ENCODE peak calls at places on chromosome 15, in seven cellular contexts. One of them, this sample, is unnamed.

GRCh38 chr15:99507016-99507731 is 58.6 kb upstream of the MEF2A start:
- DNase-seq in AG04450: peak; percentile 73
- DNase-seq in HFFc6: no peak
- DNase-seq in activated CD4-positive, alpha-beta T cell treated with anti-CD3 and anti-CD28 coated beads, Interleukin-2, amount 50 U/mL, for 1 hour: no peak
- DNase-seq in mesothelial cell of epicardium: no peak
- DNase-seq in GF-D8: no peak
- DNase-seq in activated naive CD8-positive, alpha-beta T cell treated with anti-CD3 and anti-CD28 coated beads, Interleukin-2, amount 10 ng/mL, durations not matched to agents 7 days and 5 days: no peak
- DNase-seq in this sample: no peak

GRCh38 chr15:77352932-77353331 is 67.0 kb downstream of the PEAK1 start:
- DNase-seq in AG04450: no peak
- DNase-seq in HFFc6: no peak
- DNase-seq in activated CD4-positive, alpha-beta T cell treated with anti-CD3 and anti-CD28 coated beads, Interleukin-2, amount 50 U/mL, for 1 hour: no peak
- DNase-seq in mesothelial cell of epicardium: no peak
- DNase-seq in GF-D8: no peak
- DNase-seq in activated naive CD8-positive, alpha-beta T cell treated with anti-CD3 and anti-CD28 coated beads, Interleukin-2, amount 10 ng/mL, durations not matched to agents 7 days and 5 days: no peak
- DNase-seq in this sample: no peak

GRCh38 chr15:82971223-82971984 is 14.6 kb upstream of the RAMAC start:
- DNase-seq in AG04450: no peak
- DNase-seq in HFFc6: no peak
- DNase-seq in activated CD4-positive, alpha-beta T cell treated with anti-CD3 and anti-CD28 coated beads, Interleukin-2, amount 50 U/mL, for 1 hour: no peak
- DNase-seq in mesothelial cell of epicardium: no peak
- DNase-seq in GF-D8: no peak
- DNase-seq in activated naive CD8-positive, alpha-beta T cell treated with anti-CD3 and anti-CD28 coated beads, Interleukin-2, amount 10 ng/mL, durations not matched to agents 7 days and 5 days: no peak
- DNase-seq in this sample: no peak

GRCh38 chr15:66720206-66721010 is 18.4 kb downstream of the SMAD6 start:
- DNase-seq in AG04450: no peak
- DNase-seq in HFFc6: peak; percentile 77
- DNase-seq in activated CD4-positive, alpha-beta T cell treated with anti-CD3 and anti-CD28 coated beads, Interleukin-2, amount 50 U/mL, for 1 hour: no peak
- DNase-seq in mesothelial cell of epicardium: no peak
- DNase-seq in GF-D8: peak; percentile 65
- DNase-seq in activated naive CD8-positive, alpha-beta T cell treated with anti-CD3 and anti-CD28 coated beads, Interleukin-2, amount 10 ng/mL, durations not matched to agents 7 days and 5 days: peak; percentile 56
- DNase-seq in this sample: no peak

GRCh38 chr15:70412717-70413266 is 315.1 kb upstream of the TLE3 start:
- DNase-seq in AG04450: no peak
- DNase-seq in HFFc6: no peak
- DNase-seq in activated CD4-positive, alpha-beta T cell treated with anti-CD3 and anti-CD28 coated beads, Interleukin-2, amount 50 U/mL, for 1 hour: no peak
- DNase-seq in mesothelial cell of epicardium: peak; percentile 25
- DNase-seq in GF-D8: no peak
- DNase-seq in activated naive CD8-positive, alpha-beta T cell treated with anti-CD3 and anti-CD28 coated beads, Interleukin-2, amount 10 ng/mL, durations not matched to agents 7 days and 5 days: no peak
- DNase-seq in this sample: no peak

GRCh38 chr15:72970965-72971746 is 81.1 kb upstream of the NEO1 start:
- DNase-seq in AG04450: no peak
- DNase-seq in HFFc6: no peak
- DNase-seq in activated CD4-positive, alpha-beta T cell treated with anti-CD3 and anti-CD28 coated beads, Interleukin-2, amount 50 U/mL, for 1 hour: no peak
- DNase-seq in mesothelial cell of epicardium: no peak
- DNase-seq in GF-D8: no peak
- DNase-seq in activated naive CD8-positive, alpha-beta T cell treated with anti-CD3 and anti-CD28 coated beads, Interleukin-2, amount 10 ng/mL, durations not matched to agents 7 days and 5 days: no peak
- DNase-seq in this sample: no peak

GRCh38 chr15:94083467-94083991 is 147.8 kb upstream of the MCTP2 start:
- DNase-seq in AG04450: peak; percentile 29
- DNase-seq in HFFc6: peak; percentile 49
- DNase-seq in activated CD4-positive, alpha-beta T cell treated with anti-CD3 and anti-CD28 coated beads, Interleukin-2, amount 50 U/mL, for 1 hour: no peak
- DNase-seq in mesothelial cell of epicardium: no peak
- DNase-seq in GF-D8: no peak
- DNase-seq in activated naive CD8-positive, alpha-beta T cell treated with anti-CD3 and anti-CD28 coated beads, Interleukin-2, amount 10 ng/mL, durations not matched to agents 7 days and 5 days: no peak
- DNase-seq in this sample: no peak

GRCh38 chr15:41417418-41417811 is 520 bp downstream of the RTF1 start:
- DNase-seq in AG04450: no peak
- DNase-seq in HFFc6: no peak
- DNase-seq in activated CD4-positive, alpha-beta T cell treated with anti-CD3 and anti-CD28 coated beads, Interleukin-2, amount 50 U/mL, for 1 hour: peak; percentile 32
- DNase-seq in mesothelial cell of epicardium: no peak
- DNase-seq in GF-D8: no peak
- DNase-seq in activated naive CD8-positive, alpha-beta T cell treated with anti-CD3 and anti-CD28 coated beads, Interleukin-2, amount 10 ng/mL, durations not matched to agents 7 days and 5 days: no peak
- DNase-seq in this sample: no peak

GRCh38 chr15:89492934-89493631 is 3.3 kb downstream of the RHCG start:
- DNase-seq in AG04450: no peak
- DNase-seq in HFFc6: no peak
- DNase-seq in activated CD4-positive, alpha-beta T cell treated with anti-CD3 and anti-CD28 coated beads, Interleukin-2, amount 50 U/mL, for 1 hour: no peak
- DNase-seq in mesothelial cell of epicardium: no peak
- DNase-seq in GF-D8: no peak
- DNase-seq in activated naive CD8-positive, alpha-beta T cell treated with anti-CD3 and anti-CD28 coated beads, Interleukin-2, amount 10 ng/mL, durations not matched to agents 7 days and 5 days: peak; percentile 10
- DNase-seq in this sample: no peak

GRCh38 chr15:70065006-70065722 is 32.6 kb downstream of the TLE3 start:
- DNase-seq in AG04450: no peak
- DNase-seq in HFFc6: no peak
- DNase-seq in activated CD4-positive, alpha-beta T cell treated with anti-CD3 and anti-CD28 coated beads, Interleukin-2, amount 50 U/mL, for 1 hour: no peak
- DNase-seq in mesothelial cell of epicardium: no peak
- DNase-seq in GF-D8: no peak
- DNase-seq in activated naive CD8-positive, alpha-beta T cell treated with anti-CD3 and anti-CD28 coated beads, Interleukin-2, amount 10 ng/mL, durations not matched to agents 7 days and 5 days: no peak
- DNase-seq in this sample: no peak

GRCh38 chr15:88262064-88262463 is 5.5 kb upstream of the NTRK3 start:
- DNase-seq in AG04450: no peak
- DNase-seq in HFFc6: no peak
- DNase-seq in activated CD4-positive, alpha-beta T cell treated with anti-CD3 and anti-CD28 coated beads, Interleukin-2, amount 50 U/mL, for 1 hour: no peak
- DNase-seq in mesothelial cell of epicardium: no peak
- DNase-seq in GF-D8: no peak
- DNase-seq in activated naive CD8-positive, alpha-beta T cell treated with anti-CD3 and anti-CD28 coated beads, Interleukin-2, amount 10 ng/mL, durations not matched to agents 7 days and 5 days: no peak
- DNase-seq in this sample: no peak

GRCh38 chr15:88648357-88649214 is 9.8 kb downstream of the ISG20 start:
- DNase-seq in AG04450: no peak
- DNase-seq in HFFc6: no peak
- DNase-seq in activated CD4-positive, alpha-beta T cell treated with anti-CD3 and anti-CD28 coated beads, Interleukin-2, amount 50 U/mL, for 1 hour: no peak
- DNase-seq in mesothelial cell of epicardium: peak; percentile 25
- DNase-seq in GF-D8: no peak
- DNase-seq in activated naive CD8-positive, alpha-beta T cell treated with anti-CD3 and anti-CD28 coated beads, Interleukin-2, amount 10 ng/mL, durations not matched to agents 7 days and 5 days: no peak
- DNase-seq in this sample: no peak

GRCh38 chr15:89880727-89881126 is 13.1 kb downstream of the AP3S2 start:
- DNase-seq in AG04450: no peak
- DNase-seq in HFFc6: no peak
- DNase-seq in activated CD4-positive, alpha-beta T cell treated with anti-CD3 and anti-CD28 coated beads, Interleukin-2, amount 50 U/mL, for 1 hour: no peak
- DNase-seq in mesothelial cell of epicardium: no peak
- DNase-seq in GF-D8: no peak
- DNase-seq in activated naive CD8-positive, alpha-beta T cell treated with anti-CD3 and anti-CD28 coated beads, Interleukin-2, amount 10 ng/mL, durations not matched to agents 7 days and 5 days: no peak
- DNase-seq in this sample: no peak

GRCh38 chr15:29032776-29033175 is 147.0 kb downstream of the APBA2 start:
- DNase-seq in AG04450: no peak
- DNase-seq in HFFc6: no peak
- DNase-seq in activated CD4-positive, alpha-beta T cell treated with anti-CD3 and anti-CD28 coated beads, Interleukin-2, amount 50 U/mL, for 1 hour: no peak
- DNase-seq in mesothelial cell of epicardium: no peak
- DNase-seq in GF-D8: no peak
- DNase-seq in activated naive CD8-positive, alpha-beta T cell treated with anti-CD3 and anti-CD28 coated beads, Interleukin-2, amount 10 ng/mL, durations not matched to agents 7 days and 5 days: no peak
- DNase-seq in this sample: no peak

GRCh38 chr15:68553994-68554715 is 24.6 kb upstream of the CORO2B start:
- DNase-seq in AG04450: peak; percentile 18
- DNase-seq in HFFc6: peak; percentile 41
- DNase-seq in activated CD4-positive, alpha-beta T cell treated with anti-CD3 and anti-CD28 coated beads, Interleukin-2, amount 50 U/mL, for 1 hour: peak; percentile 60
- DNase-seq in mesothelial cell of epicardium: peak; percentile 85
- DNase-seq in GF-D8: no peak
- DNase-seq in activated naive CD8-positive, alpha-beta T cell treated with anti-CD3 and anti-CD28 coated beads, Interleukin-2, amount 10 ng/mL, durations not matched to agents 7 days and 5 days: peak; percentile 57
- DNase-seq in this sample: peak; percentile 20

GRCh38 chr15:79953951-79954444 is 17.0 kb downstream of the BCL2A1 start:
- DNase-seq in AG04450: peak; percentile 63
- DNase-seq in HFFc6: no peak
- DNase-seq in activated CD4-positive, alpha-beta T cell treated with anti-CD3 and anti-CD28 coated beads, Interleukin-2, amount 50 U/mL, for 1 hour: no peak
- DNase-seq in mesothelial cell of epicardium: no peak
- DNase-seq in GF-D8: peak; percentile 42
- DNase-seq in activated naive CD8-positive, alpha-beta T cell treated with anti-CD3 and anti-CD28 coated beads, Interleukin-2, amount 10 ng/mL, durations not matched to agents 7 days and 5 days: no peak
- DNase-seq in this sample: no peak

GRCh38 chr15:67067161-67067853 is 1.9 kb downstream of the SMAD3 start:
- DNase-seq in AG04450: no peak
- DNase-seq in HFFc6: no peak
- DNase-seq in activated CD4-positive, alpha-beta T cell treated with anti-CD3 and anti-CD28 coated beads, Interleukin-2, amount 50 U/mL, for 1 hour: no peak
- DNase-seq in mesothelial cell of epicardium: peak; percentile 53
- DNase-seq in GF-D8: no peak
- DNase-seq in activated naive CD8-positive, alpha-beta T cell treated with anti-CD3 and anti-CD28 coated beads, Interleukin-2, amount 10 ng/mL, durations not matched to agents 7 days and 5 days: peak; percentile 45
- DNase-seq in this sample: no peak

GRCh38 chr15:70200511-70200991 is 102.8 kb upstream of the TLE3 start:
- DNase-seq in AG04450: no peak
- DNase-seq in HFFc6: no peak
- DNase-seq in activated CD4-positive, alpha-beta T cell treated with anti-CD3 and anti-CD28 coated beads, Interleukin-2, amount 50 U/mL, for 1 hour: no peak
- DNase-seq in mesothelial cell of epicardium: no peak
- DNase-seq in GF-D8: peak; percentile 96
- DNase-seq in activated naive CD8-positive, alpha-beta T cell treated with anti-CD3 and anti-CD28 coated beads, Interleukin-2, amount 10 ng/mL, durations not matched to agents 7 days and 5 days: no peak
- DNase-seq in this sample: no peak

GRCh38 chr15:37112171-37112570 is 11.8 kb upstream of the MEIS2 start:
- DNase-seq in AG04450: no peak
- DNase-seq in HFFc6: no peak
- DNase-seq in activated CD4-positive, alpha-beta T cell treated with anti-CD3 and anti-CD28 coated beads, Interleukin-2, amount 50 U/mL, for 1 hour: no peak
- DNase-seq in mesothelial cell of epicardium: no peak
- DNase-seq in GF-D8: no peak
- DNase-seq in activated naive CD8-positive, alpha-beta T cell treated with anti-CD3 and anti-CD28 coated beads, Interleukin-2, amount 10 ng/mL, durations not matched to agents 7 days and 5 days: no peak
- DNase-seq in this sample: no peak

GRCh38 chr15:31484986-31485385 is 158.4 kb downstream of the KLF13 start:
- DNase-seq in AG04450: no peak
- DNase-seq in HFFc6: no peak
- DNase-seq in activated CD4-positive, alpha-beta T cell treated with anti-CD3 and anti-CD28 coated beads, Interleukin-2, amount 50 U/mL, for 1 hour: no peak
- DNase-seq in mesothelial cell of epicardium: peak; percentile 31
- DNase-seq in GF-D8: no peak
- DNase-seq in activated naive CD8-positive, alpha-beta T cell treated with anti-CD3 and anti-CD28 coated beads, Interleukin-2, amount 10 ng/mL, durations not matched to agents 7 days and 5 days: no peak
- DNase-seq in this sample: no peak

GRCh38 chr15:70704166-70704565 is 59.2 kb downstream of the UACA start:
- DNase-seq in AG04450: no peak
- DNase-seq in HFFc6: no peak
- DNase-seq in activated CD4-positive, alpha-beta T cell treated with anti-CD3 and anti-CD28 coated beads, Interleukin-2, amount 50 U/mL, for 1 hour: no peak
- DNase-seq in mesothelial cell of epicardium: no peak
- DNase-seq in GF-D8: no peak
- DNase-seq in activated naive CD8-positive, alpha-beta T cell treated with anti-CD3 and anti-CD28 coated beads, Interleukin-2, amount 10 ng/mL, durations not matched to agents 7 days and 5 days: no peak
- DNase-seq in this sample: no peak

GRCh38 chr15:85973584-85974347 is 105.9 kb upstream of the AGBL1 start:
- DNase-seq in AG04450: no peak
- DNase-seq in HFFc6: no peak
- DNase-seq in activated CD4-positive, alpha-beta T cell treated with anti-CD3 and anti-CD28 coated beads, Interleukin-2, amount 50 U/mL, for 1 hour: no peak
- DNase-seq in mesothelial cell of epicardium: no peak
- DNase-seq in GF-D8: no peak
- DNase-seq in activated naive CD8-positive, alpha-beta T cell treated with anti-CD3 and anti-CD28 coated beads, Interleukin-2, amount 10 ng/mL, durations not matched to agents 7 days and 5 days: no peak
- DNase-seq in this sample: no peak

GRCh38 chr15:67105991-67106763 is 40.8 kb downstream of the SMAD3 start:
- DNase-seq in AG04450: no peak
- DNase-seq in HFFc6: no peak
- DNase-seq in activated CD4-positive, alpha-beta T cell treated with anti-CD3 and anti-CD28 coated beads, Interleukin-2, amount 50 U/mL, for 1 hour: no peak
- DNase-seq in mesothelial cell of epicardium: no peak
- DNase-seq in GF-D8: no peak
- DNase-seq in activated naive CD8-positive, alpha-beta T cell treated with anti-CD3 and anti-CD28 coated beads, Interleukin-2, amount 10 ng/mL, durations not matched to agents 7 days and 5 days: no peak
- DNase-seq in this sample: no peak

GRCh38 chr15:91491131-91491950 is 362.2 kb upstream of the SLCO3A1 start:
- DNase-seq in AG04450: no peak
- DNase-seq in HFFc6: peak; percentile 65
- DNase-seq in activated CD4-positive, alpha-beta T cell treated with anti-CD3 and anti-CD28 coated beads, Interleukin-2, amount 50 U/mL, for 1 hour: no peak
- DNase-seq in mesothelial cell of epicardium: no peak
- DNase-seq in GF-D8: no peak
- DNase-seq in activated naive CD8-positive, alpha-beta T cell treated with anti-CD3 and anti-CD28 coated beads, Interleukin-2, amount 10 ng/mL, durations not matched to agents 7 days and 5 days: no peak
- DNase-seq in this sample: peak; percentile 11

GRCh38 chr15:33968224-33968623 is at the start of gene CHRM5:
- DNase-seq in AG04450: no peak
- DNase-seq in HFFc6: no peak
- DNase-seq in activated CD4-positive, alpha-beta T cell treated with anti-CD3 and anti-CD28 coated beads, Interleukin-2, amount 50 U/mL, for 1 hour: no peak
- DNase-seq in mesothelial cell of epicardium: no peak
- DNase-seq in GF-D8: no peak
- DNase-seq in activated naive CD8-positive, alpha-beta T cell treated with anti-CD3 and anti-CD28 coated beads, Interleukin-2, amount 10 ng/mL, durations not matched to agents 7 days and 5 days: no peak
- DNase-seq in this sample: no peak

GRCh38 chr15:59334063-59334415 is 38.6 kb downstream of the MYO1E start:
- DNase-seq in AG04450: no peak
- DNase-seq in HFFc6: no peak
- DNase-seq in activated CD4-positive, alpha-beta T cell treated with anti-CD3 and anti-CD28 coated beads, Interleukin-2, amount 50 U/mL, for 1 hour: no peak
- DNase-seq in mesothelial cell of epicardium: no peak
- DNase-seq in GF-D8: no peak
- DNase-seq in activated naive CD8-positive, alpha-beta T cell treated with anti-CD3 and anti-CD28 coated beads, Interleukin-2, amount 10 ng/mL, durations not matched to agents 7 days and 5 days: no peak
- DNase-seq in this sample: no peak

GRCh38 chr15:59284768-59285368 is 78.2 kb downstream of the LDHAL6B start:
- DNase-seq in AG04450: no peak
- DNase-seq in HFFc6: no peak
- DNase-seq in activated CD4-positive, alpha-beta T cell treated with anti-CD3 and anti-CD28 coated beads, Interleukin-2, amount 50 U/mL, for 1 hour: no peak
- DNase-seq in mesothelial cell of epicardium: no peak
- DNase-seq in GF-D8: no peak
- DNase-seq in activated naive CD8-positive, alpha-beta T cell treated with anti-CD3 and anti-CD28 coated beads, Interleukin-2, amount 10 ng/mL, durations not matched to agents 7 days and 5 days: no peak
- DNase-seq in this sample: no peak

GRCh38 chr15:38207591-38207990 is 45.0 kb upstream of the SPRED1 start:
- DNase-seq in AG04450: no peak
- DNase-seq in HFFc6: peak; percentile 3
- DNase-seq in activated CD4-positive, alpha-beta T cell treated with anti-CD3 and anti-CD28 coated beads, Interleukin-2, amount 50 U/mL, for 1 hour: no peak
- DNase-seq in mesothelial cell of epicardium: no peak
- DNase-seq in GF-D8: no peak
- DNase-seq in activated naive CD8-positive, alpha-beta T cell treated with anti-CD3 and anti-CD28 coated beads, Interleukin-2, amount 10 ng/mL, durations not matched to agents 7 days and 5 days: no peak
- DNase-seq in this sample: no peak

GRCh38 chr15:91268510-91268909 is 168.5 kb downstream of the SV2B start:
- DNase-seq in AG04450: no peak
- DNase-seq in HFFc6: no peak
- DNase-seq in activated CD4-positive, alpha-beta T cell treated with anti-CD3 and anti-CD28 coated beads, Interleukin-2, amount 50 U/mL, for 1 hour: no peak
- DNase-seq in mesothelial cell of epicardium: no peak
- DNase-seq in GF-D8: no peak
- DNase-seq in activated naive CD8-positive, alpha-beta T cell treated with anti-CD3 and anti-CD28 coated beads, Interleukin-2, amount 10 ng/mL, durations not matched to agents 7 days and 5 days: no peak
- DNase-seq in this sample: no peak

GRCh38 chr15:89165677-89166076 is 55.7 kb downstream of the RLBP1 start:
- DNase-seq in AG04450: no peak
- DNase-seq in HFFc6: no peak
- DNase-seq in activated CD4-positive, alpha-beta T cell treated with anti-CD3 and anti-CD28 coated beads, Interleukin-2, amount 50 U/mL, for 1 hour: no peak
- DNase-seq in mesothelial cell of epicardium: no peak
- DNase-seq in GF-D8: no peak
- DNase-seq in activated naive CD8-positive, alpha-beta T cell treated with anti-CD3 and anti-CD28 coated beads, Interleukin-2, amount 10 ng/mL, durations not matched to agents 7 days and 5 days: no peak
- DNase-seq in this sample: no peak

GRCh38 chr15:69813881-69814280 is 283.8 kb downstream of the TLE3 start:
- DNase-seq in AG04450: no peak
- DNase-seq in HFFc6: no peak
- DNase-seq in activated CD4-positive, alpha-beta T cell treated with anti-CD3 and anti-CD28 coated beads, Interleukin-2, amount 50 U/mL, for 1 hour: no peak
- DNase-seq in mesothelial cell of epicardium: no peak
- DNase-seq in GF-D8: no peak
- DNase-seq in activated naive CD8-positive, alpha-beta T cell treated with anti-CD3 and anti-CD28 coated beads, Interleukin-2, amount 10 ng/mL, durations not matched to agents 7 days and 5 days: no peak
- DNase-seq in this sample: no peak

GRCh38 chr15:69908518-69909420 is 188.9 kb downstream of the TLE3 start:
- DNase-seq in AG04450: no peak
- DNase-seq in HFFc6: no peak
- DNase-seq in activated CD4-positive, alpha-beta T cell treated with anti-CD3 and anti-CD28 coated beads, Interleukin-2, amount 50 U/mL, for 1 hour: no peak
- DNase-seq in mesothelial cell of epicardium: no peak
- DNase-seq in GF-D8: no peak
- DNase-seq in activated naive CD8-positive, alpha-beta T cell treated with anti-CD3 and anti-CD28 coated beads, Interleukin-2, amount 10 ng/mL, durations not matched to agents 7 days and 5 days: no peak
- DNase-seq in this sample: no peak

GRCh38 chr15:37783290-37783689 is 151.2 kb upstream of the TMCO5A start:
- DNase-seq in AG04450: no peak
- DNase-seq in HFFc6: no peak
- DNase-seq in activated CD4-positive, alpha-beta T cell treated with anti-CD3 and anti-CD28 coated beads, Interleukin-2, amount 50 U/mL, for 1 hour: no peak
- DNase-seq in mesothelial cell of epicardium: no peak
- DNase-seq in GF-D8: no peak
- DNase-seq in activated naive CD8-positive, alpha-beta T cell treated with anti-CD3 and anti-CD28 coated beads, Interleukin-2, amount 10 ng/mL, durations not matched to agents 7 days and 5 days: no peak
- DNase-seq in this sample: no peak

GRCh38 chr15:49824700-49825099 is 203.9 kb downstream of the DTWD1 start:
- DNase-seq in AG04450: no peak
- DNase-seq in HFFc6: no peak
- DNase-seq in activated CD4-positive, alpha-beta T cell treated with anti-CD3 and anti-CD28 coated beads, Interleukin-2, amount 50 U/mL, for 1 hour: no peak
- DNase-seq in mesothelial cell of epicardium: no peak
- DNase-seq in GF-D8: no peak
- DNase-seq in activated naive CD8-positive, alpha-beta T cell treated with anti-CD3 and anti-CD28 coated beads, Interleukin-2, amount 10 ng/mL, durations not matched to agents 7 days and 5 days: no peak
- DNase-seq in this sample: no peak

GRCh38 chr15:50425219-50425618 is 1.0 kb downstream of the USP8 start:
- DNase-seq in AG04450: no peak
- DNase-seq in HFFc6: no peak
- DNase-seq in activated CD4-positive, alpha-beta T cell treated with anti-CD3 and anti-CD28 coated beads, Interleukin-2, amount 50 U/mL, for 1 hour: no peak
- DNase-seq in mesothelial cell of epicardium: no peak
- DNase-seq in GF-D8: no peak
- DNase-seq in activated naive CD8-positive, alpha-beta T cell treated with anti-CD3 and anti-CD28 coated beads, Interleukin-2, amount 10 ng/mL, durations not matched to agents 7 days and 5 days: no peak
- DNase-seq in this sample: no peak

GRCh38 chr15:50148362-50148963 is 29.4 kb upstream of the ATP8B4 start:
- DNase-seq in AG04450: peak; percentile 37
- DNase-seq in HFFc6: peak; percentile 76
- DNase-seq in activated CD4-positive, alpha-beta T cell treated with anti-CD3 and anti-CD28 coated beads, Interleukin-2, amount 50 U/mL, for 1 hour: no peak
- DNase-seq in mesothelial cell of epicardium: no peak
- DNase-seq in GF-D8: no peak
- DNase-seq in activated naive CD8-positive, alpha-beta T cell treated with anti-CD3 and anti-CD28 coated beads, Interleukin-2, amount 10 ng/mL, durations not matched to agents 7 days and 5 days: no peak
- DNase-seq in this sample: no peak

GRCh38 chr15:89196994-89197393 is 24.4 kb downstream of the RLBP1 start:
- DNase-seq in AG04450: no peak
- DNase-seq in HFFc6: no peak
- DNase-seq in activated CD4-positive, alpha-beta T cell treated with anti-CD3 and anti-CD28 coated beads, Interleukin-2, amount 50 U/mL, for 1 hour: no peak
- DNase-seq in mesothelial cell of epicardium: no peak
- DNase-seq in GF-D8: no peak
- DNase-seq in activated naive CD8-positive, alpha-beta T cell treated with anti-CD3 and anti-CD28 coated beads, Interleukin-2, amount 10 ng/mL, durations not matched to agents 7 days and 5 days: no peak
- DNase-seq in this sample: no peak

This sample was measured in GDM1.